ENCODE peak calls at places on chromosomes 16 and 17, in four cellular contexts. F is HCT116, Z is GM23248, B is PC-3. E is an unnamed sample.

GRCh38 chr17:2904135-2904534 is 107.9 kb downstream of the RAP1GAP2 start:
- DNase-seq in F (no peak), B (no peak), Z (peak), E (peak)

GRCh38 chr16:86663691-86664517 is 85.6 kb downstream of the FOXL1 start:
- DNase-seq in Z (peak), B (peak), F (no peak), E (no peak)

GRCh38 chr16:20262248-20262647 is 65.1 kb downstream of the GP2 start:
- DNase-seq in F (no peak), Z (no peak), B (no peak), E (no peak)

GRCh38 chr17:2253768-2254406 is 49.7 kb downstream of the SMG6 start:
- DNase-seq in Z (no peak), B (no peak), F (no peak), E (no peak)

GRCh38 chr17:77770331-77771105 is 188.0 kb upstream of the TNRC6C start:
- DNase-seq in Z (peak), B (no peak), F (no peak), E (no peak)

GRCh38 chr17:45018514-45019176 is 32.8 kb downstream of the DCAKD start:
- DNase-seq in Z (peak), F (no peak), B (peak), E (peak)

GRCh38 chr17:57330587-57330986 is 74.3 kb downstream of the MSI2 start:
- DNase-seq in F (no peak), B (no peak), Z (no peak), E (no peak)

GRCh38 chr17:15342460-15342859 is 1.1 kb upstream of the TEKT3 start:
- DNase-seq in B (peak), Z (peak), F (no peak), E (no peak)

GRCh38 chr16:20889625-20890275 is 10.4 kb downstream of the DCUN1D3 start:
- DNase-seq in Z (no peak), F (no peak), B (no peak), E (no peak)

GRCh38 chr17:47295037-47295873 is 28.5 kb upstream of the EFCAB13 start:
- DNase-seq in F (no peak), B (no peak), Z (no peak), E (peak)

GRCh38 chr16:52191533-52192134 is 355.3 kb downstream of the TOX3 start:
- DNase-seq in Z (peak), B (peak), F (peak), E (peak)

GRCh38 chr17:40092581-40092980 is 7.8 kb downstream of the NR1D1 start:
- DNase-seq in B (no peak), F (no peak), Z (peak), E (no peak)

GRCh38 chr17:19371259-19372003 is 6.9 kb upstream of the MAPK7 start:
- DNase-seq in B (no peak), F (no peak), Z (no peak), E (no peak)

GRCh38 chr17:31548709-31549108 is 157.2 kb downstream of the RAB11FIP4 start:
- DNase-seq in F (no peak), B (no peak), Z (no peak), E (no peak)

GRCh38 chr16:73060948-73061495 is 13.1 kb upstream of the ZFHX3 start:
- DNase-seq in F (no peak), B (no peak), Z (no peak), E (peak)

GRCh38 chr16:66387817-66388332 is 21.4 kb downstream of the CDH5 start:
- DNase-seq in B (no peak), F (no peak), Z (no peak), E (no peak)

GRCh38 chr16:29701214-29701555 is 22.2 kb downstream of the QPRT start:
- DNase-seq in F (no peak), B (no peak), Z (no peak), E (no peak)

GRCh38 chr17:48012151-48012520 is 25.5 kb downstream of the COPZ2 start:
- DNase-seq in Z (peak), F (no peak), B (peak), E (peak)

GRCh38 chr16:50160495-50161164 is 7.5 kb downstream of the TENT4B start:
- DNase-seq in Z (peak), F (no peak), B (no peak), E (no peak)

GRCh38 chr17:43467981-43468541 is 15.7 kb upstream of the DHX8 start:
- DNase-seq in Z (peak), F (no peak), B (no peak), E (peak)

GRCh38 chr16:75341934-75342811 is 90.7 kb upstream of the BCAR1 start:
- DNase-seq in F (no peak), B (peak), Z (peak), E (no peak)

GRCh38 chr17:32515677-32516383 is 29.0 kb downstream of the CDK5R1 start:
- DNase-seq in Z (no peak), B (no peak), F (no peak), E (no peak)

GRCh38 chr16:84663433-84664101 is 15.3 kb downstream of the KLHL36 start:
- DNase-seq in B (no peak), F (no peak), Z (no peak), E (no peak)

DNA sequence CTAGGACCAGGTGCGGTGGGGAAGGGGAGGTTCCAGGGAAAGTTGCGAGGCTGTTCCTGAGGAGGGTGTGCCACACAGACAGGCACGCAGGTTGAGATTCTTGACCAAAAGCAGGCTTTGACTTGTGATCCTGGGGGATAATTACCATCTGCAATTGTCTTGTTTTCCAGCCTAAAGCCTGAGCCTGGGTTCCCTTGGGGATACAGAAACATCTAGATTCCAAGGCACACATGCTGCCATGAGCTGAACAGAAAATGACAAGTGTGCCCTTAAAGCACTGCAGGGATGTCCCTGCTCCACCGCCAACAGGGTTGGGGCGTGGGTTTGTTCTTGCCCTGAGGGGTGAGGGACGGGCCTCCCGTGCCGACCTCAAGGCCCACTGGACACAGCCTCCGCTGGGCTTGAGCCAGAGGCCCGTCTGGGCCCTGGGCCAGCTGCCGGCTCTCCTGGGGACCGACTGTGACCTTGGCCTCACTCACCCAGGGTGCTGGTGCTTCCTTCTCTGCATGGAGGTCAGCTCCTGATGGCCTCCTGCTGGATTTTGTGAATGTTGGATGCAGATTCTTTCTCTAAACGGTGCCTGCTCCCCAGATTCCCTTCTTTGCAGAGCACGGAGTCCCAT is 14.0 kb downstream of the CA5A start:
- DNase-seq in F (no peak), Z (no peak), B (no peak), E (no peak)
- TF ChIP-seq EZH2phosphoT487 in F (no peak), Z (no peak), B (no peak), E (no peak)

GRCh38 chr17:69093279-69093789 is 32.6 kb upstream of the ABCA9 start:
- DNase-seq in F (no peak), B (no peak), Z (no peak), E (no peak)

GRCh38 chr17:69103557-69104233 is 38.0 kb downstream of the ABCA6 start:
- DNase-seq in B (no peak), Z (no peak), F (no peak), E (no peak)

GRCh38 chr17:69093995-69094394 is 33.3 kb upstream of the ABCA9 start:
- DNase-seq in B (no peak), Z (no peak), F (no peak), E (no peak)

DNA sequence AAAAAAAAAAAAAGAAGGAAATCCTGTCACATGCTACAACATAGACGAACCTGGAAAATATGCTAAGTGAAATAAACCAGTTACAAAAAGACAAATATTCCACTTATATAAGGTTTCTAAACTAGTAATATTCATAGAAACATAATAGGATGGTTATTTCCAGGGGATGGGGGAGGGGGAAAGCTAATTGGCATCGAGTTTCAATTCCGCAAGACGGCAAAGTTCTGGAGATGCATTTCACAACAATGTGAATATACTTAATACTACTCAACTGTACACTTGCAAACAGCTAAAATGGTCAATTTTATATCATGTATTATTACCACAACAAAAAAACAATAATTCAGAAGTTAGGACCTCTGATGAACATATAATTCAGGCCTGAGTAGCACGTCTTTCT is 37.9 kb upstream of the ABCA9 start:
- DNase-seq in Z (no peak), F (no peak), B (no peak), E (no peak)
- H2AFZ ChIP-seq in Z (no peak), F (no peak), B (no peak), E (no peak)

GRCh38 chr17:75763613-75764416 is 1.2 kb downstream of the GALK1 start:
- DNase-seq in Z (peak), F (no peak), B (no peak), E (no peak)

GRCh38 chr17:75765981-75766380 is 989 bp upstream of the GALK1 start:
- DNase-seq in Z (no peak), B (no peak), F (no peak), E (no peak)

GRCh38 chr17:75763269-75763607 is 1.8 kb downstream of the GALK1 start:
- DNase-seq in Z (no peak), F (no peak), B (no peak), E (no peak)

GRCh38 chr17:75764711-75765421 is at the start of gene GALK1:
- DNase-seq in Z (peak), B (peak), F (no peak), E (peak)

DNA sequence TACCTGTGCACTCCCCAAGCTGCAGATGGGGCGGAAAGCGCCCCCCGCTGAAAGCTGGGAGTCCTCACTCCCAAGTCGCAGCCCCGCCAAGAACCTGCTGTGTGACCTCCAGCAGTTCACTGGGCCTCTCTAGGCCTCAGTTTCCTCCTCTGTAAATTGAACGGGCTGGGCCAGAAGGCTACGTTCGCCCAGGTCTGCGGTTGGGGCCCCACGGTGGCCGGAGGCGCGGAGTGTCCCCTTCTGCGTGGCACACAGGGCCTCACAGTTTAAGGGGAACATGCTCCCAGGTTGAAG is 628 bp downstream of the GALK1 start:
- DNase-seq in B (no peak), Z (no peak), F (no peak), E (no peak)
- H3K9ac ChIP-seq in B (peak), Z (peak), F (peak), E (no peak)

DNA sequence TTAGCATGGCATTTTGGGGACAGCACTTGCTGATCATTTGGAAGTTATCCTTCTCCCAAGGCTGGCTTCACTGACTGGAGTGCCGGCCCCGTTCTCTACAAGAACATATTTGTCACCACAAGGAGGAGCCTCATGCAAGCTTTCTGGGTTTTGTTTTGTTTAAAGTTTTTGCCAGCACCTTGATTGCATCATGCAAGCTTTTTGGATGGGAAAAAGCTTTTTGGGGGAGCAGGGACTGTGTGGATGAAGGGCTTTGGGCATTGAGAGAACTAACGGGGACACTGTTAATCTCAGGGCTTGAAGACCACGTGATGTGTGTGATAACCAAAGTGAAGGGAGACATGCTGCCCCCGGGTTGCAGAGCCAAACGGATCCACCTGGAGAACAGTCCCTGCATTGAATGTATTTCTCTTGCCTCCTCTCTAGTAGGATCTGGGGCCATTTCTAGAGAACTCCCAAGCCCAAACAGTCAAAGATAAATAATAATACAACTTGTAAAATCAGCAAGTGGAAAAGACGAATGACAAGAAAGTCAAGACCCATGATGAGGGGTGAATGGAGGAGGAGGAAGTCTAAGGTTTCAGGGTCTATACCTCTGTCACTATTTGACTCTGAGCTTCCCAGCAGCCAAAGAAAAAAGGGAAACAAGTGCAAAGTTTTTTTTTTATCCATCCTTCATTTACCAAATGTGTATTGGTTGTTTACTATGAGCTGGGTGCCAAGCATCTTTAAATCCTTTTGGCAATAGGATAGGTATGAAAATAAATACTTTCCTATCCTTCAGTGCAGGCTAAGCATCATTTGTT is 17.2 kb downstream of the TMEM114 start:
- DNase-seq in B (peak), Z (peak), F (peak), E (peak)
- TF ChIP-seq EZH2phosphoT487 in B (no peak), Z (no peak), F (no peak), E (no peak)

GRCh38 chr16:69410285-69410990 is 14.0 kb upstream of the CYB5B start:
- DNase-seq in B (peak), F (peak), Z (peak), E (no peak)

GRCh38 chr16:69413045-69413664 is 11.3 kb upstream of the CYB5B start:
- DNase-seq in B (no peak), F (no peak), Z (no peak), E (no peak)

GRCh38 chr16:69411064-69411985 is 13.1 kb upstream of the CYB5B start:
- DNase-seq in F (no peak), Z (no peak), B (no peak), E (no peak)

GRCh38 chr16:69408451-69408850 is 16.0 kb upstream of the CYB5B start:
- DNase-seq in Z (no peak), F (peak), B (no peak), E (no peak)

GRCh38 chr16:69412287-69412686 is 12.1 kb upstream of the CYB5B start:
- DNase-seq in Z (no peak), F (no peak), B (no peak), E (no peak)
- H2AFZ ChIP-seq in Z (no peak), F (no peak), B (no peak), E (no peak)

GRCh38 chr16:2036200-2036966 is 9.7 kb downstream of the NHERF2 start:
- DNase-seq in Z (no peak), F (no peak), B (no peak), E (no peak)
- H3K9ac ChIP-seq in Z (peak), F (no peak), B (peak), E (peak)

GRCh38 chr16:26667271-26667703 is 399.4 kb upstream of the C16orf82 start:
- DNase-seq in B (no peak), Z (no peak), F (no peak), E (peak)
- TF ChIP-seq EZH2phosphoT487 in B (no peak), Z (no peak), F (no peak), E (peak)

DNA sequence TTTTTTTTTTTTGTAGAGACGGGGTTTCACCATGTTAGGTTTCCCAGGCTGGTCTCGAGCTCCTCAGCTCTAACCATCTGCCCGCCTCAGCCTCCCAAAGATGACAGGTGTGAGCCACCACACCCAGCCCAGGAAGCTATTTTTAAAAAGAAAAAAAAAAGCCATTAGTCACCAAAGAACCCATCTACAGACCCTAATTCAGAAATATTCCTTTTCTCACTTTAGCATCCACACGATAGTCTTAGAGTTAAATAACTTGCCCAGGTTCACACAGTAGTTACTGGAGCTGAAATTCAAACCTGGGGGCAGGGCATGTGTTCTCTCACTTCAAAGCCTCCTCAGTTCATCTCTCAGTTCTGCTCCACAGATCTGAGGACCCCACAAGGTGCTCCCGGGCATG is 70.3 kb upstream of the NOL11 start:
- DNase-seq in F (no peak), B (no peak), Z (no peak), E (no peak)
- H2AFZ ChIP-seq in F (no peak), B (no peak), Z (no peak), E (no peak)